ENCODE peak calls at places on chromosomes 13 and 19, in seven cellular contexts. H is H1, K is mesendoderm, C is neuronal stem cell, A is H9, T is IMR-90, J is trophoblast cell. E is an unnamed sample.

GRCh38 chr13:30110301-30111070 is 196.9 kb downstream of the KATNAL1 start:
- DNase-seq in J (no peak), C (no peak), K (no peak), A (no peak), H (no peak), T (no peak), E (peak)

GRCh38 chr19:37982655-37983054 is 75.6 kb downstream of the SIPA1L3 start:
- DNase-seq in A (no peak), J (no peak), H (no peak), C (no peak), K (no peak), T (no peak), E (no peak)

GRCh38 chr13:50626031-50626643 is 217.4 kb downstream of the DLEU7 start:
- DNase-seq in K (no peak), T (no peak), C (no peak), A (no peak), H (no peak), J (peak), E (peak)

GRCh38 chr19:17455711-17456123 is 5.0 kb downstream of the NXNL1 start:
- DNase-seq in K (no peak), T (no peak), A (peak), H (no peak), C (no peak), J (no peak), E (no peak)

GRCh38 chr13:102510072-102510471 is 86.7 kb upstream of the TPP2 start:
- DNase-seq in C (no peak), H (no peak), T (no peak), K (no peak), A (no peak), J (no peak), E (no peak)

GRCh38 chr19:4360081-4360569 is 16.8 kb downstream of the MPND start:
- DNase-seq in C (no peak), K (no peak), A (no peak), T (no peak), J (no peak), H (no peak), E (no peak)

GRCh38 chr19:6062274-6062673 is 48.0 kb downstream of the RFX2 start:
- DNase-seq in J (peak), C (no peak), T (no peak), H (no peak), A (no peak), K (no peak), E (no peak)

GRCh38 chr19:13163609-13164364 is 13.6 kb downstream of the IER2 start:
- DNase-seq in T (peak), C (peak), A (peak), K (peak), H (no peak), J (peak), E (peak)

GRCh38 chr19:12840091-12841079 is 2.1 kb downstream of the MAST1 start:
- DNase-seq in A (peak), K (peak), T (peak), C (peak), J (peak), H (peak), E (peak)

GRCh38 chr13:74770361-74770760 is 636.2 kb upstream of the KLF12 start:
- DNase-seq in A (no peak), C (no peak), J (no peak), K (peak), H (no peak), T (peak), E (peak)

GRCh38 chr13:85498774-85499173 is 300.4 kb downstream of the SLITRK6 start:
- DNase-seq in A (no peak), H (no peak), K (no peak), C (no peak), T (no peak), J (peak), E (no peak)

GRCh38 chr19:54928299-54928698 is 19.0 kb downstream of the NLRP7 start:
- DNase-seq in H (no peak), T (no peak), K (peak), C (no peak), J (no peak), A (no peak), E (peak)

DNA sequence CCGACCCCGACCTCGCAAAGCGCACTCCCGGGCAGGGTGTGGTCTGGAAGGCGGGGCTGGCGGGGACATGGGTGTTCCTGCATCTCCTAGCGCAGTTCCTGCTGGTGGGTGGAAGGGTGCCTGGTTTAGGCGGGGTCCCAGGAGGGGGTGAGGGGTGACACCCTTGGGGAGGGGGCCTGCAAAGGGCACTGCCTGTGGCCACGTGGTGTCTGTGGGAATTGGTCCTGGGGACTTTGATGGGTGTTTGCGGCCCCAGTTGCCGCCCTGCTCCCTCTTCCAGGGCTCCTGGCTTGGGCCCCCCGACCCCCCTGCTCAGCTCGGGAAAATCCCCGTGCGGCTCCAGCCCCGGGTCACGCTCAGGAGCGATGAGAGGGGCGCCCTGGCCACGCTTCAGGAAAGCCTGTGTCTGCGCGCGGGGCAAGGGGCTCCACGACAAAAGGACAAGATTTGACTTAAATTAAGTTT is 19.1 kb downstream of the WTIP start:
- DNase-seq in J (no peak), C (no peak), K (no peak), H (no peak), T (no peak), A (no peak), E (no peak)
- H2BK120ac ChIP-seq in J (no peak), C (no peak), K (no peak), H (no peak), T (no peak), A (no peak), E (no peak)

GRCh38 chr13:33099860-33100259 is 83.6 kb downstream of the KL start:
- DNase-seq in J (no peak), H (no peak), A (no peak), K (peak), T (no peak), C (no peak), E (no peak)

GRCh38 chr13:33100876-33101275 is 84.7 kb downstream of the KL start:
- DNase-seq in K (no peak), T (no peak), H (no peak), C (no peak), A (no peak), J (no peak), E (no peak)

GRCh38 chr13:33105387-33106005 is 89.3 kb downstream of the KL start:
- DNase-seq in H (no peak), T (no peak), J (peak), K (no peak), C (no peak), A (no peak), E (no peak)

GRCh38 chr13:33096886-33097610 is 80.8 kb downstream of the KL start:
- DNase-seq in C (no peak), T (no peak), A (no peak), H (no peak), J (no peak), K (no peak), E (no peak)

GRCh38 chr13:33101835-33102234 is 85.6 kb downstream of the KL start:
- DNase-seq in T (peak), J (peak), H (no peak), A (no peak), C (no peak), K (no peak), E (no peak)
- H2BK120ac ChIP-seq in T (no peak), J (no peak), H (no peak), A (no peak), C (no peak), K (no peak), E (no peak)

DNA sequence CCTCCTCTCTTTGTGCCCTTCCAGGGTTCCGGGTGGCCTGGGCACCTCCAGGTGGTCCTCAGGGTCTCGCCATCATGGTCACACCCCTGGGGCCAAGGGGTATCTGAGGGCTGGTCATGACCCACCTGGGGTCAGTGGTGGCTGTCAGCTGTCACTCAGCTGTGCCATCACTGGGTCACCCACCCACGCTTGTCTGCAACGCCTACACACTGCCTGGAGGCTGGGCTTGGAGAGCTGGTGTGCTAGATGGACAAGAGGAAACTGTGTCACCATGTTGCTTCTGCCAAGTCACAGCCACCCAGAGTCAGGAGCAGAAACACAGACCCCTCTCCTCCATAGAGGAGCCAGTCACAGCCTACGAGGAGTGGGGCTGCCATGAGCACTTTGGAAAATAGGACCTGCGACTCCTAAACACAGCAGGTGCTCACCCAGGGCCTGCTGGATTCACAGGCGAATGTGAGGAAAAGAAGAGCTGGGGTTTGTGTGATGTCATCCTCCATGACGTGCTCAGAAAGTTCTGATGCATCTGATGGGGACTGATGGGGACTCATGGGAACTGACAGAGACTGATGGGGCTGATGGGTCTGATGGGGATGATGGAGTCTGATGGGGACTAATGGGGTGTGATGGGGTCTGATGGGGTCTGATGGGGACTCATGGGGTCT is 10.7 kb upstream of the GRTP1 start:
- DNase-seq in A (no peak), C (no peak), H (no peak), J (no peak), K (no peak), T (no peak), E (no peak)
- H2BK120ac ChIP-seq in A (no peak), C (no peak), H (peak), J (no peak), K (no peak), T (no peak), E (no peak)

DNA sequence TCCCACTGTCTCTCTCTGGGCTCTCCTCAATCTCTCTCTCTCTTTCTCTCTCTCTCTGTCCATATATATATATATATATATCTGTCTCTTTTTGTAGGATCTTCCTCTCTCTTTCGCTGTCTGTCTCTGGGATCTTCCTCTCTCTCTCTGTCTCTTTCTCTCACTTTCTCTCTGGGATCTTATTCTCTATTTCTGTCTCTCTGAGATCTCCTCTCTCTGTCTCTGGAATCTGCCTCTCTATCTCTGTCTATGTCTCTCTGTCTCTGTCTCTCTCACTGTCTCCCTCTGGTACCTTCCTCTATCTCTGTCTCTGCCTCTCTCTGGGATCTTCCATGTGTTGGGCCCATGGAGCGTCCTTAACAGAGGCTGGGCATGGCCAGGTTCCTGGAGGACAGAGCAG is 3.4 kb downstream of the ATP1A3 start:
- DNase-seq in C (no peak), A (no peak), T (no peak), H (no peak), K (no peak), J (no peak), E (no peak)
- H2BK120ac ChIP-seq in C (no peak), A (no peak), T (no peak), H (no peak), K (no peak), J (no peak), E (no peak)

GRCh38 chr13:82674546-82674945 is 1207.7 kb downstream of the SLITRK1 start:
- DNase-seq in K (no peak), T (no peak), J (no peak), A (no peak), H (no peak), C (no peak), E (no peak)
- H2BK120ac ChIP-seq in K (no peak), T (no peak), J (no peak), A (no peak), H (peak), C (no peak), E (no peak)